ENCODE peak calls at places on chromosomes 7 and 10, in six cellular contexts. O is AG10803; J is CD4-positive, alpha-beta memory T cell; H is cardiac muscle cell; E is pancreas; Y is skeletal muscle cell. R is an unnamed sample.

GRCh38 chr7:158836692-158837091 is 7.4 kb upstream of the ESYT2 start:
- DNase-seq in Y (no peak), E (no peak), H (no peak), O (no peak), J (no peak), R (no peak)

GRCh38 chr10:132482090-132482489 is 55.5 kb upstream of the INPP5A start:
- DNase-seq in J (no peak), E (no peak), H (no peak), Y (peak), O (peak), R (no peak)

GRCh38 chr7:377069-378040 is 87.4 kb downstream of the FOXL3 start:
- DNase-seq in J (no peak), H (no peak), E (peak), O (no peak), Y (no peak), R (peak)

GRCh38 chr10:12540341-12540781 is 191.0 kb downstream of the CAMK1D start:
- DNase-seq in O (peak), E (no peak), Y (no peak), J (no peak), H (no peak), R (no peak)

GRCh38 chr7:94395141-94396041 is 696 bp downstream of the COL1A2 start:
- DNase-seq in E (peak), H (peak), O (peak), Y (peak), J (peak), R (no peak)

GRCh38 chr7:95509199-95509598 is 23.5 kb downstream of the ASB4 start:
- DNase-seq in O (peak), E (no peak), H (peak), Y (no peak), J (no peak), R (no peak)

GRCh38 chr7:98110249-98111022 is 3.8 kb downstream of the LMTK2 start:
- DNase-seq in O (no peak), E (peak), Y (no peak), J (no peak), H (peak), R (no peak)

GRCh38 chr10:114526112-114526496 is 121.8 kb upstream of the AFAP1L2 start:
- DNase-seq in J (peak), Y (no peak), H (no peak), O (no peak), E (no peak), R (no peak)

GRCh38 chr7:146090023-146090645 is 26.5 kb upstream of the CNTNAP2 start:
- DNase-seq in O (no peak), E (no peak), J (peak), Y (no peak), H (peak), R (no peak)

GRCh38 chr10:97037365-97038361 is 148.1 kb downstream of the SLIT1 start:
- DNase-seq in Y (peak), O (peak), J (peak), H (peak), E (peak), R (no peak)

GRCh38 chr7:141402277-141402996 is 148.8 kb upstream of the AGK start:
- DNase-seq in O (no peak), E (no peak), H (peak), J (no peak), Y (no peak), R (no peak)

DNA sequence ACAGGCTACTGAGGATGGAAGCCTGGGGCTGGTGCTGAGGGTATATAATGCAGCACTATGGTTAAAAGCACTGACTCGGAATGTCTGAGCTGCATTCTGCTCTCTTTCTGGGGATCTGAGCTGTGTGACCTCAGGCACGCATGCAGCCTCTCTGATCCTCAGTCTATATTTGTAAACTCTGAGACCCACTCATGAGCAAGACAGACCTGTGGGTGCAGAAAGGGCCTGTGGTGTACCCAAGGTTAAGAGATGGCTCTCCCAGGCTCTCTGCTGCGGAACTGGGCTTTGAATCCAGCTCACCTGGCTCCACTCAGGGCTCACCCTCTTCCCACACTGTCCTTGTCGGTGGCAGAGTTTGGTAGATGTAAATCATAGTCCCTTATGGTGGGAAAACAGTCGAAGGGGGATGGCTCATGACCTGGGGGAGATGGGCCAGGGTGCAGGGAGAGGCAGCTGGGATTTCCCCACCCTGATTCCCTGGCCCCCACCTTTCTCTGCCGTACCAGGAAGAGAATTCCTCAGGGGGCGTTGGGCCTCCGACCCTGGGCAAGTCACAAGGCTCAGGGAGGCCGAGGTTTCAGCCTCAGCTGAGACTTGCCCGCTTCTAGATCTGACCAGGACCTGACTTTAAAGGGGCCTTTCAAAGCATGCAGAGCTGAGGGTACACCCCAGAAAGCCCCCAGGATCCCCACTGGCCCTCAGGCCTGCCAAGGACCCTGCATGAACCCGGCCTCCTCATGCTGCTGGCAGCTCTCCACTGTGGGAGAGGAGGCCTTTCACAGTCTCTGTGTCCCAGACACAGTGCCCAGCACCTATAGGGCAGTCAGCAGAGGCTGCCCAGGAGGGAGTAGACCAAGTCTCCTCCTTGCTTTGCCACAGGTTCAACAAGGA is 89.7 kb downstream of the CHST15 start:
- DNase-seq in E (peak), Y (no peak), J (no peak), O (no peak), H (no peak), R (no peak)
- H3K4me3 ChIP-seq in E (no peak), Y (no peak), J (no peak), O (no peak), H (no peak), R (no peak)

DNA sequence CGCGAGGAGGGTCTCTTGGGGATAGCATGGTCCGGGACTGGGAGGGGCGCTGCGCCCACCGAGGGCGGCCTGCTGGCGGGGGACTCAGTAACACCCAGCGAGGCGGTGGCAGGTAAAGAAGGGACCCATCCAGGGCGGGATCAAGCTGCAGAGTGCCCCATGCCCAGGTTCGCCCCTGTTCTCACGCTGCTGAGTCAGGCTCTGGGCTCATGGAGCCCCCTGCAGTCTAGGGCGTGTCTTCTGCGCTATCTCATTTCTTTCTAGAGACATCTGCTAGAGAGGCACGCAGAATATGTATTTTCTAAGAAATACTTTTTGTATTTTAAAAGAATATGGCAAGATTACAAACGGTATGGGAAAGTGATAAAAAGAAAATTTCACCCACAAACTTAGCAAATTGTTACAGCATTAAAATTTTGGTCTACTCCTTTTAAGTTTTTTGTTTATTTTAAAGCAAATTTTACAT is 933 bp downstream of the EPDR1 start:
- DNase-seq in Y (no peak), O (peak), E (no peak), J (no peak), H (peak), R (peak)
- H3K4me3 ChIP-seq in Y (peak), O (peak), E (peak), J (no peak), H (peak), R (peak)

DNA sequence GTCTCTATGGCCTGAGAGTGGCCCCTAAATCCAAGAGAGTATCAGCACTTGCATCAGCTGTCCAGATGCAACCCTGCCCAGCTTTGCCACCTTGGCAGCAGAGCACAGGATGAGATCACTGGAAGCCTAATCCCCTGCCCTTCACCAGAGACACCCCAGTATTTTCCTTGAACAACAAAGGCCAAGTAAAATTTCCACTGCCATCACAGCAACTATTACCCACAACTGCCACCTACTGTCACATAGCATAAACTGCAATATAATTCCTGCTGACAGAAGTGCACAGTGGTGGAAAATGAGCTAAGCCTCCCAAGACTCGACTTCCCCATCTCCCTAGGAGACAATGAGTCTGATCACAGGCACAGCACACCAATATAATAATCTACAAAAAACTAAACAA is 462.8 kb upstream of the ZWINT start:
- DNase-seq in Y (no peak), O (no peak), E (no peak), H (no peak), J (no peak), R (no peak)
- H3K4me3 ChIP-seq in Y (no peak), O (no peak), E (no peak), H (no peak), J (no peak), R (no peak)

DNA sequence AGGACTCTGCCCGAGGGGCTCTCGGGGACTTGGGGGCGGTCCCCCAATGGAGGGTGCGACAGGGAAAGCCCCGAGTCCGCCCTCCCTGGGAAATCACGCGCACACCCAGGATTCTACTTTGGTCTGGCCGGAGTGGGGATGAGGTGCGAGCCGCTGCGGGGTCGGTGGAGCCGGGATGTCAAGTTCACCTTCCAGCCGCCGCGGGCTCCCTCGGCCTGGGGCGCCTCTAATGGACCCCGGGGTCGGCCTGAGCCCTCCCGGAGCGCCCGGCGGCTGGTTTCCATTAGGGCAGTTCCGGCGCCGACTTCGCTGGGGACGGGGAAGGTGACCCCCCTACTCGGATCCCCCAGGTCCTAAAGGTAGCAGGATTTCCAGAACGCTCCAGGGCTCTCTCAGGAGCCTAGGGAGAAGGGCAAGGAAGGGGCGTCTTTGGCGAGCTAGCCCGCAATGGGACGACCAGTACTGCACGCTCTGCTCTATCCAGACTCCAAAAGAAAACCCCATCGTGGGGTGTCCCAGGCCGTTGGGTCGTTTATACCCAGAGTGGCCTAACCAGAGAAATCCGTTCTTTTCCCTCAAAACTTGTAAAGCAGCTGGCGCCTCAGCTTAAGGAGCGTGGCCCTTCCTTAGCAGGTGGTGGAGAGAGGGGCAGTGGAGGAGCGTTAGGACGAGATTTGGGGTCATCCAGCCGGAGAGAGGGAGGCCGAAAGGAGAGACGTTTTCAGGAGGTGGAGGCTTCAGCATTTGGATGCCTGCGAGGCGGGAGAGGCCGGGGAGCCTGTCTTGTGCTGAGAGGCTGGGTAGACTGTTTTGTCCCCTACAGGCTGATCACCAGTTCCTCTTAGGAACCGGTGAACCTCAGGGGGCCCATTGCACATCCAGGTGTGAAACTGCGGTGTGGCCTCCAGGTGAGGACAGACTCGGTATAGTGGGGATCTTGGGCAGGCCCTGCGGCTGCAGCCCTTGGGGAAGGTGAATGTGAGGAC is 860 bp upstream of the WDR86 start:
- DNase-seq in H (peak), O (no peak), J (peak), E (no peak), Y (no peak), R (no peak)
- H3K4me3 ChIP-seq in H (peak), O (no peak), J (peak), E (peak), Y (peak), R (peak)

GRCh38 chr7:149859881-149860280 is 13.9 kb upstream of the ATP6V0E2 start:
- DNase-seq in H (no peak), J (no peak), E (no peak), O (no peak), Y (no peak), R (no peak)
- H3K4me3 ChIP-seq in H (no peak), J (no peak), E (no peak), O (no peak), Y (no peak), R (no peak)

DNA sequence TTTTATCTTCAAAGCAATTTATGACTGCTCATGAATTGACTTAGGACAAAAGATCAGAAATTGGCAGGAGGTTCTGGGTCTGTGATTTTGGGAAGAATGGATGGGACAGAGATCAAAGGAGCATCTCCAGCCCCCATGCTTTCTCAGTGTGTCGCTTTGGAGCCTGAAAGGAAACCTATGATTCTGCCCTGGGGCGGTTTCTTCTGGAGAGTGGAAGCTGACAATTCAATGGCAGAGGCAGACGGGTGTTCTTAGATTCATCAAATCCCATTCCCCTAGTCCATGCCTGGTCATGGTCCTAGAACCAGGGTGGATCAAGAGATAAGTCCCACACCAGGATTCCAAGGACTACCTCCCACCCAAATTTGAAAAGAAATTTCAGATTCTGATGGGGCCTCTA is 96.9 kb downstream of the JCAD start:
- DNase-seq in Y (no peak), E (no peak), J (no peak), H (no peak), O (no peak), R (no peak)
- H3K4me3 ChIP-seq in Y (no peak), E (no peak), J (no peak), H (no peak), O (no peak), R (no peak)

DNA sequence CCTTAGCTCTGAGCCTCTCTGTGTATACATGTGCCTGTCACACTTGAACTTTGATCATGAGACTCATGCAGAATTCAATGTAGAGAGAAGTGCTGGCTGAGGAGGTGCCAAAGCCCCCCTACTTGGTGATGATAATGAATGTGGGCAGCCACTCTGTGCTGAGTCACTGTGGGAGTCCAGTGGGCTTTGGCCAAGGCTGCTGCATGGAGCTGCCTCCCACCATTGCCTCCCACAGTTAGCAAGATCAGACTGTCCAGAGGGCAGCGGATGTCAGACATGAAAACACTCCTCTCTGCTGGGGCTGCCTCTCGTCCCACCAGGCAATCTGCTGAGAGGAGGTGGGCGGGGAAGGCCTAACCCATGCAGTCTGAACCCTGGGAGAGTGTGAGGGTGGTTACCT is 180.3 kb downstream of the SH2D4B start:
- DNase-seq in O (no peak), E (no peak), J (no peak), H (no peak), Y (no peak), R (no peak)
- H3K4me3 ChIP-seq in O (no peak), E (no peak), J (no peak), H (no peak), Y (no peak), R (no peak)

DNA sequence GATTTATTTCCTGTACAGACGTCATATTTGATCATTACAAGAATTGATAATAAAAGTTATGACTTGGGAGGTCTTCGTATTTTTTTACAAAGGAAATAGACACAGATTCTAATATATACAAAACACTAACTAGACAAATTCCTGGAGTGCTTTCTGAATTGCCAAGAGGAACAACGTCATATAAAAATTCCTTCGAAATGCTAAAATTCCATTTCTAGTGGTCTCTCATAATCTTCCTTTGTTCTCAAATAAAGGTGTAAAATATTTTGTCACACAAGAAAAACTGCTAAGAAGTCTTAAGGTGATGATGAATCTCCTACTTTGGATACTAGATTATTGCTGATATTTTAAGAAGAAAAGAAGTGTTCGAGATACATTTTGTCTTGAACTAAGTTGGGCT is 85.4 kb downstream of the CDK6 start:
- DNase-seq in H (no peak), Y (no peak), J (no peak), O (no peak), E (no peak), R (no peak)
- H3K4me3 ChIP-seq in H (no peak), Y (no peak), J (no peak), O (no peak), E (no peak), R (no peak)

GRCh38 chr7:26912933-26913536 is 48.6 kb upstream of the SKAP2 start:
- DNase-seq in E (no peak), Y (no peak), J (no peak), H (no peak), O (peak), R (no peak)

GRCh38 chr7:26912351-26912750 is 48.0 kb upstream of the SKAP2 start:
- DNase-seq in O (peak), Y (no peak), H (no peak), J (no peak), E (no peak), R (no peak)

DNA sequence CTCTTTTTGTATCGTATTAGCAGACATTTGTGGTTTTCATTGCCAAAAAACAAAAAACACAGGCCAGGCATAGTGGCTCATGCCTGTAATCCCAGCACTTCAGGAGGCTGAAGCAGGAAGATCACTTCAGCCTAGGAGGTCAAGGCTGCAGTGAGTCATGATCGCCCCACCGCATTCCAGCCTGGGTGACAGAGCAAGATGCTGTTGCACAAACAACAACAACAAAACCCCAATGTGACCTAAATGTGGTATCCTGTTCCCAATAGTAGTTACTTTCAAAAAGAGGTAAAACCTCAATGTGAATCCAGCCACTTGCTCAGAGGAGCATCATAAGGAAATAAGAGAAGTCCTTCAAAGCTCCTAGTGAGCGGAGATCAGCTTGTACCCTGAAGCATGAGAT is 45.8 kb upstream of the SKAP2 start:
- DNase-seq in J (peak), O (peak), E (no peak), H (no peak), Y (peak), R (peak)
- H3K4me3 ChIP-seq in J (no peak), O (no peak), E (no peak), H (no peak), Y (no peak), R (no peak)